ENCODE peak calls at places on chromosomes 12 and 14, in four cellular contexts. One of them, this sample, is unnamed.

GRCh38 chr14:99350751-99351150 is 78.8 kb upstream of the BCL11B start:
- DNase-seq in CD8-positive, alpha-beta T cell: no peak
- DNase-seq in PC-3: no peak
- DNase-seq in lung: no peak
- DNase-seq in this sample: no peak

GRCh38 chr12:101076940-101077351 is 133.1 kb downstream of the SLC5A8 start:
- DNase-seq in lung: no peak
- DNase-seq in CD8-positive, alpha-beta T cell: no peak
- DNase-seq in PC-3: no peak
- DNase-seq in this sample: no peak

GRCh38 chr12:80299976-80300375 is 144.1 kb upstream of the PTPRQ start:
- DNase-seq in CD8-positive, alpha-beta T cell: no peak
- DNase-seq in PC-3: no peak
- DNase-seq in lung: no peak
- DNase-seq in this sample: no peak

GRCh38 chr14:104093366-104094055 is 8.0 kb downstream of the ASPG start:
- DNase-seq in PC-3: peak; percentile 23
- DNase-seq in lung: no peak
- DNase-seq in CD8-positive, alpha-beta T cell: no peak
- DNase-seq in this sample: no peak

GRCh38 chr12:79251356-79251755 is 386.8 kb downstream of the SYT1 start:
- DNase-seq in CD8-positive, alpha-beta T cell: no peak
- DNase-seq in lung: no peak
- DNase-seq in PC-3: peak; percentile 83
- DNase-seq in this sample: no peak

GRCh38 chr12:80101126-80101525 is 1.8 kb downstream of the OTOGL start:
- DNase-seq in lung: no peak
- DNase-seq in CD8-positive, alpha-beta T cell: no peak
- DNase-seq in PC-3: peak; percentile 21
- DNase-seq in this sample: no peak

GRCh38 chr12:3752096-3752709 is 706 bp downstream of the CRACR2A start:
- DNase-seq in lung: peak; percentile 40
- DNase-seq in CD8-positive, alpha-beta T cell: peak; percentile 60
- DNase-seq in PC-3: no peak
- DNase-seq in this sample: no peak

GRCh38 chr14:61575126-61575525 is 120.2 kb upstream of the HIF1A start:
- DNase-seq in lung: no peak
- DNase-seq in PC-3: no peak
- DNase-seq in CD8-positive, alpha-beta T cell: no peak
- DNase-seq in this sample: no peak

GRCh38 chr12:13198921-13199320 is 2.4 kb downstream of the EMP1 start:
- DNase-seq in lung: no peak
- DNase-seq in CD8-positive, alpha-beta T cell: no peak
- DNase-seq in PC-3: no peak
- DNase-seq in this sample: no peak

GRCh38 chr12:69570000-69570516 is 15.2 kb upstream of the CCT2 start:
- DNase-seq in lung: no peak
- DNase-seq in CD8-positive, alpha-beta T cell: no peak
- DNase-seq in PC-3: peak; percentile 84
- DNase-seq in this sample: no peak

GRCh38 chr12:111438501-111438900 is 32.8 kb downstream of the SH2B3 start:
- DNase-seq in PC-3: peak; percentile 23
- DNase-seq in lung: peak; percentile 46
- DNase-seq in CD8-positive, alpha-beta T cell: peak; percentile 85
- DNase-seq in this sample: no peak

GRCh38 chr12:56565510-56566101 is 44.0 kb downstream of the RBMS2 start:
- DNase-seq in lung: peak; percentile 53
- DNase-seq in CD8-positive, alpha-beta T cell: peak; percentile 10
- DNase-seq in PC-3: peak; percentile 25
- DNase-seq in this sample: no peak

GRCh38 chr12:50550530-50551223 is 45.9 kb downstream of the DIP2B start:
- DNase-seq in CD8-positive, alpha-beta T cell: no peak
- DNase-seq in PC-3: peak; percentile 28
- DNase-seq in lung: no peak
- DNase-seq in this sample: no peak

GRCh38 chr12:46450279-46450748 is 77.7 kb upstream of the SLC38A2 start:
- DNase-seq in PC-3: peak; percentile 65
- DNase-seq in lung: peak; percentile 59
- DNase-seq in CD8-positive, alpha-beta T cell: no peak
- DNase-seq in this sample: no peak

GRCh38 chr12:109833307-109834189 is at the start of gene TRPV4:
- DNase-seq in CD8-positive, alpha-beta T cell: no peak
- DNase-seq in PC-3: peak; percentile 31
- DNase-seq in lung: no peak
- DNase-seq in this sample: no peak

GRCh38 chr12:28097221-28097620 is 93.0 kb upstream of the CCDC91 start:
- DNase-seq in lung: no peak
- DNase-seq in CD8-positive, alpha-beta T cell: no peak
- DNase-seq in PC-3: no peak
- DNase-seq in this sample: no peak

GRCh38 chr12:65533177-65533883 is 254.8 kb downstream of the MSRB3 start:
- DNase-seq in CD8-positive, alpha-beta T cell: no peak
- DNase-seq in lung: no peak
- DNase-seq in PC-3: peak; percentile 75
- DNase-seq in this sample: no peak

GRCh38 chr14:39023939-39024871 is 78.8 kb downstream of the SEC23A start:
- DNase-seq in PC-3: no peak
- DNase-seq in CD8-positive, alpha-beta T cell: no peak
- DNase-seq in lung: no peak
- DNase-seq in this sample: no peak

GRCh38 chr14:50739186-50739585 is 71.1 kb upstream of the SAV1 start:
- DNase-seq in CD8-positive, alpha-beta T cell: no peak
- DNase-seq in PC-3: no peak
- DNase-seq in lung: no peak
- DNase-seq in this sample: no peak

GRCh38 chr12:52804029-52804428 is 8.1 kb upstream of the KRT3 start:
- DNase-seq in PC-3: no peak
- DNase-seq in CD8-positive, alpha-beta T cell: no peak
- DNase-seq in lung: no peak
- DNase-seq in this sample: no peak

GRCh38 chr12:120062976-120063579 is 53.5 kb downstream of the RAB35 start:
- DNase-seq in PC-3: no peak
- DNase-seq in lung: no peak
- DNase-seq in CD8-positive, alpha-beta T cell: no peak
- DNase-seq in this sample: no peak

GRCh38 chr12:88958961-88959360 is 378.7 kb upstream of the KITLG start:
- DNase-seq in PC-3: no peak
- DNase-seq in lung: no peak
- DNase-seq in CD8-positive, alpha-beta T cell: no peak
- DNase-seq in this sample: no peak

GRCh38 chr12:92581579-92581978 is 121.2 kb upstream of the PLEKHG7 start:
- DNase-seq in PC-3: no peak
- DNase-seq in lung: no peak
- DNase-seq in CD8-positive, alpha-beta T cell: no peak
- DNase-seq in this sample: no peak

GRCh38 chr14:91303091-91303923 is 58.8 kb upstream of the GPR68 start:
- DNase-seq in PC-3: peak; percentile 32
- DNase-seq in CD8-positive, alpha-beta T cell: peak; percentile 31
- DNase-seq in lung: no peak
- DNase-seq in this sample: peak; percentile 92

GRCh38 chr12:73629171-73629570 is 908.5 kb upstream of the ATXN7L3B start:
- DNase-seq in PC-3: no peak
- DNase-seq in lung: no peak
- DNase-seq in CD8-positive, alpha-beta T cell: no peak
- DNase-seq in this sample: no peak

GRCh38 chr12:67921286-67921685 is 68.0 kb upstream of the IFNG-AS1 start:
- DNase-seq in PC-3: peak; percentile 53
- DNase-seq in lung: no peak
- DNase-seq in CD8-positive, alpha-beta T cell: no peak
- DNase-seq in this sample: no peak

GRCh38 chr12:131806654-131807053 is 21.5 kb upstream of the MMP17 start:
- DNase-seq in PC-3: no peak
- DNase-seq in lung: no peak
- DNase-seq in CD8-positive, alpha-beta T cell: no peak
- DNase-seq in this sample: no peak

DNA sequence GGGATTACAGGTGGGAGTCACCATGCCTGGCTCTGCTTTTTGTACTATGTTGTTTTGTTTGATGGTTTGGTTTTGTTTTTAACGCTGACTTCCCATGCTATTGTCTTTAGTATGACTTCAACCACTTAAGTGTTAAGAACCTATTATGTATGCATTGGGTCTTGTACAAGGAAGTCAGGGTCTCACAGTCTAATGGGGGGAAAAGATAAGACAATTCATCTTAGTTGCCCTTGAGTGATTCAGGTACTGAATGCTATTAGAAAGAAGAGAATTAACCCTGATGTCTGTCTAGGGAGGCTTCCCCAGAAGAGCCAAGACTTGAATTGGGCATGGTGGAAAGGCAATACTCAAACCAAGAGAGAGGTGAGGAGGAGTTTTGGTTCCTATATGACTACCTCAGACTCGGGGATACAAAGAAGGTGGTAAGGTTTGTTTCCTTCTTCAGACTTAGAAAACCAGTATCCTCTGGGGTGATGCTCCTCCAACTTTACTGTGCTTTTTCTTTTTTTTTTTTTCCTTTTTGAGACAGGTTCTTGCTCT is 64.6 kb downstream of the SUSD6 start:
- DNase-seq in lung: no peak
- DNase-seq in CD8-positive, alpha-beta T cell: no peak
- DNase-seq in PC-3: no peak
- DNase-seq in this sample: no peak
- TF ChIP-seq CTCF in lung: no peak
- TF ChIP-seq CTCF in CD8-positive, alpha-beta T cell: no peak
- TF ChIP-seq CTCF in PC-3: no peak
- TF ChIP-seq CTCF in this sample: no peak

GRCh38 chr12:48929551-48929950 is 4.3 kb upstream of the FKBP11 start:
- DNase-seq in lung: no peak
- DNase-seq in CD8-positive, alpha-beta T cell: no peak
- DNase-seq in PC-3: no peak
- DNase-seq in this sample: no peak

GRCh38 chr12:48927261-48927660 is 2.0 kb upstream of the FKBP11 start:
- DNase-seq in PC-3: no peak
- DNase-seq in CD8-positive, alpha-beta T cell: no peak
- DNase-seq in lung: no peak
- DNase-seq in this sample: no peak

GRCh38 chr12:48924617-48925217 is 575 bp downstream of the FKBP11 start:
- DNase-seq in lung: peak; percentile 44
- DNase-seq in CD8-positive, alpha-beta T cell: peak; percentile 83
- DNase-seq in PC-3: peak; percentile 44
- DNase-seq in this sample: peak; percentile 43

GRCh38 chr12:48923117-48923516 is 2.2 kb downstream of the FKBP11 start:
- DNase-seq in lung: no peak
- DNase-seq in CD8-positive, alpha-beta T cell: no peak
- DNase-seq in PC-3: no peak
- DNase-seq in this sample: no peak

DNA sequence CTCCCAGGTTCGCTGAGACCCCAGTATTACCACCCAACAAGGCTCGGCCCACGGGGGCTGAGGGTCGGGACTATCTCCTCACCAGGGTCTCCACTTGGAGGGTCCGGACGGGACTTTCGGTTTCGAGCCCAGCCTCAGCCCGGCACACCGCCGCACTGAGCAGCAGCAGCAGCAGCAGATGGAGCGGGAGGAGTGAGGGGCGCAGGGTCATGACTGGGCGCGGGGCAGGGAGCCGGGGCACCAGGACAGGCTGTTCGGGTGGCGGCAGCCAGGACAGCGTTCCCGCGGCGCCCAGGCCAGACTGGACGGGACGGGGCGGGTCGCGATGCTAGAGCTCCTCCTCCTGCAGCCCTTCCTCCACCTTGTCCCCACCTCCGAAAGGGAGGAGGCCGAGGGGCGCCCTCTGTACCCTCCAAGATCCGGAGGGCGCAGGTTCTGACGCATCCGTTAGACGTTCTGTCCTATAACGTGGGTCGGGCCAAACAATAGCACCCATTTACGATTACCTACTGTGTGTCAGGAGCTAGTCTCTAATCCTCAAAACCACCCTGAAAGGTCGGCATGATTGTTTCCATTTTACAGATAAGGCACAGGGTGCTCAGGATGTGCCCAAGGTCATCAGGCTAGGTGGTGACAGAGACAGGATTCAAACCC is at the start of gene FKBP11:
- DNase-seq in CD8-positive, alpha-beta T cell: peak; percentile 83
- DNase-seq in PC-3: no peak
- DNase-seq in lung: peak; percentile 56
- DNase-seq in this sample: peak; percentile 47
- TF ChIP-seq CTCF in CD8-positive, alpha-beta T cell: no peak
- TF ChIP-seq CTCF in PC-3: no peak
- TF ChIP-seq CTCF in lung: no peak
- TF ChIP-seq CTCF in this sample: no peak

DNA sequence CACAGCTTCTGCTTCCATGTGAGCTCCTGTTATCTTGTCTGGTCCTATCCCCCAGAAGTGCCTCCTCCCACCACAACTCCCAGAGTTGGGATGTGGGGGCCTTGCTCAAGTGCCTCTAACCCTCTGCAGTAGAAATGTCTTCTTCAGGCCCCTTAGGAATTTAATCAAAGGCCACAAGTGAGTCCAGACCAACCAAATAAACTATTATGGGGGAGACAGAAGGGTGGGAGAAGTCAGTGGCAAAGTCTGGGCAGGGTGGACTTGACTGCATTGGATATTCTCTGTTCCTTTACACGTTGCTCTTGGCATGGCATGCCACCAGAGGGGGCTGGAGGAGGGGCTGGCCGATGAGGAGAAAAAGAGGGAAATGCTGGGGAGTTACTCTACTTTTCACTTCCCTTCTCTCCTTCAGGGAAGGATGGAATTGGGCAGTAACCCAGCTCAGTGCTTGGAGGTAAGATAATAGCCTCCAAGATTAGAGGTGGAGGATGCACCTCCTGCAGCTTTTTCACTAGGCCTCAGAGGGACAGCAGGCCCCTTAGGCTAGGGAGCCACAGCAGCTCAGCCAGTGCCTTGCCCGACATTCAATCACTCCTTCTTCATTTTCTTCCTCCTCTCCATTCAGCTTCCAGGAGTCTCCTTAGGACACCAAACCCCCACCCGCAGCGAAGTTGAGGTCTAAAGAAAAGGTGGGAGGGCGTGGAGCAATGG is 1.2 kb upstream of the AP1G2 start:
- DNase-seq in CD8-positive, alpha-beta T cell: no peak
- DNase-seq in PC-3: peak; percentile 41
- DNase-seq in lung: no peak
- DNase-seq in this sample: no peak
- TF ChIP-seq CTCF in CD8-positive, alpha-beta T cell: no peak
- TF ChIP-seq CTCF in PC-3: peak; percentile 54
- TF ChIP-seq CTCF in lung: no peak
- TF ChIP-seq CTCF in this sample: peak; percentile 30

GRCh38 chr12:64006211-64006610 is 161.7 kb downstream of the SRGAP1 start:
- DNase-seq in PC-3: no peak
- DNase-seq in lung: no peak
- DNase-seq in CD8-positive, alpha-beta T cell: no peak
- DNase-seq in this sample: no peak

GRCh38 chr12:64008596-64008995 is 164.1 kb downstream of the SRGAP1 start:
- DNase-seq in lung: no peak
- DNase-seq in CD8-positive, alpha-beta T cell: no peak
- DNase-seq in PC-3: no peak
- DNase-seq in this sample: no peak

GRCh38 chr12:64010069-64010686 is 165.7 kb downstream of the SRGAP1 start:
- DNase-seq in lung: no peak
- DNase-seq in PC-3: peak; percentile 85
- DNase-seq in CD8-positive, alpha-beta T cell: no peak
- DNase-seq in this sample: no peak

GRCh38 chr12:64009321-64010068 is 165.0 kb downstream of the SRGAP1 start:
- DNase-seq in PC-3: no peak
- DNase-seq in CD8-positive, alpha-beta T cell: no peak
- DNase-seq in lung: no peak
- DNase-seq in this sample: no peak

GRCh38 chr12:64007853-64008252 is 163.4 kb downstream of the SRGAP1 start:
- DNase-seq in lung: no peak
- DNase-seq in CD8-positive, alpha-beta T cell: no peak
- DNase-seq in PC-3: peak; percentile 66
- DNase-seq in this sample: no peak
- TF ChIP-seq CTCF in lung: no peak
- TF ChIP-seq CTCF in CD8-positive, alpha-beta T cell: no peak
- TF ChIP-seq CTCF in PC-3: no peak
- TF ChIP-seq CTCF in this sample: no peak

GRCh38 chr12:104793280-104793679 is 164.8 kb downstream of the SLC41A2 start:
- DNase-seq in PC-3: no peak
- DNase-seq in CD8-positive, alpha-beta T cell: no peak
- DNase-seq in lung: no peak
- DNase-seq in this sample: no peak
- TF ChIP-seq CTCF in PC-3: no peak
- TF ChIP-seq CTCF in CD8-positive, alpha-beta T cell: no peak
- TF ChIP-seq CTCF in lung: no peak
- TF ChIP-seq CTCF in this sample: no peak

This sample was measured in D721Med.